ENCODE peak calls at places on chromosome 2, in eight cellular contexts. One of them, this sample, is unnamed.

GRCh38 chr2:160213511-160213910 is 13.4 kb upstream of the ITGB6 start:
- DNase-seq in activated CD8-positive, alpha-beta T cell treated with anti-CD3 and anti-CD28 coated beads, Interleukin-2, amount 10 ng/mL, durations not matched to agents 7 days and 5 days: no peak
- DNase-seq in NCI-H146: no peak
- DNase-seq in activated T-helper 1 cell treated with Interleukin-2 at 50 U/mL for 16 hours: no peak
- DNase-seq in stimulated activated CD4-positive, alpha-beta T cell treated with anti-CD3 and anti-CD28 coated beads, TNF-alpha, amount 100 ng/mL, for 4 hours: no peak
- DNase-seq in hippocampal formation: no peak
- DNase-seq in SW480: no peak
- DNase-seq in heart right ventricle: no peak
- DNase-seq in this sample: no peak

GRCh38 chr2:176650101-176650500 is 380.9 kb downstream of the MTX2 start:
- DNase-seq in activated CD8-positive, alpha-beta T cell treated with anti-CD3 and anti-CD28 coated beads, Interleukin-2, amount 10 ng/mL, durations not matched to agents 7 days and 5 days: no peak
- DNase-seq in stimulated activated CD4-positive, alpha-beta T cell treated with anti-CD3 and anti-CD28 coated beads, TNF-alpha, amount 100 ng/mL, for 4 hours: no peak
- DNase-seq in hippocampal formation: no peak
- DNase-seq in heart right ventricle: no peak
- DNase-seq in SW480: no peak
- DNase-seq in activated T-helper 1 cell treated with Interleukin-2 at 50 U/mL for 16 hours: no peak
- DNase-seq in NCI-H146: no peak
- DNase-seq in this sample: no peak

GRCh38 chr2:215022418-215022817 is 116.0 kb downstream of the ABCA12 start:
- DNase-seq in stimulated activated CD4-positive, alpha-beta T cell treated with anti-CD3 and anti-CD28 coated beads, TNF-alpha, amount 100 ng/mL, for 4 hours: no peak
- DNase-seq in activated T-helper 1 cell treated with Interleukin-2 at 50 U/mL for 16 hours: no peak
- DNase-seq in hippocampal formation: no peak
- DNase-seq in NCI-H146: no peak
- DNase-seq in activated CD8-positive, alpha-beta T cell treated with anti-CD3 and anti-CD28 coated beads, Interleukin-2, amount 10 ng/mL, durations not matched to agents 7 days and 5 days: no peak
- DNase-seq in heart right ventricle: no peak
- DNase-seq in SW480: no peak
- DNase-seq in this sample: no peak

GRCh38 chr2:31660812-31661335 is 80.1 kb upstream of the SRD5A2 start:
- DNase-seq in activated CD8-positive, alpha-beta T cell treated with anti-CD3 and anti-CD28 coated beads, Interleukin-2, amount 10 ng/mL, durations not matched to agents 7 days and 5 days: no peak
- DNase-seq in SW480: no peak
- DNase-seq in activated T-helper 1 cell treated with Interleukin-2 at 50 U/mL for 16 hours: no peak
- DNase-seq in stimulated activated CD4-positive, alpha-beta T cell treated with anti-CD3 and anti-CD28 coated beads, TNF-alpha, amount 100 ng/mL, for 4 hours: no peak
- DNase-seq in NCI-H146: no peak
- DNase-seq in heart right ventricle: no peak
- DNase-seq in hippocampal formation: no peak
- DNase-seq in this sample: no peak

GRCh38 chr2:224442092-224442999 is 40.4 kb upstream of the FAM124B start:
- DNase-seq in heart right ventricle: no peak
- DNase-seq in activated CD8-positive, alpha-beta T cell treated with anti-CD3 and anti-CD28 coated beads, Interleukin-2, amount 10 ng/mL, durations not matched to agents 7 days and 5 days: peak
- DNase-seq in hippocampal formation: no peak
- DNase-seq in stimulated activated CD4-positive, alpha-beta T cell treated with anti-CD3 and anti-CD28 coated beads, TNF-alpha, amount 100 ng/mL, for 4 hours: no peak
- DNase-seq in NCI-H146: no peak
- DNase-seq in activated T-helper 1 cell treated with Interleukin-2 at 50 U/mL for 16 hours: no peak
- DNase-seq in SW480: no peak
- DNase-seq in this sample: no peak

GRCh38 chr2:18159899-18160298 is 281.4 kb downstream of the KCNS3 start:
- DNase-seq in NCI-H146: no peak
- DNase-seq in hippocampal formation: no peak
- DNase-seq in SW480: no peak
- DNase-seq in heart right ventricle: peak
- DNase-seq in activated T-helper 1 cell treated with Interleukin-2 at 50 U/mL for 16 hours: no peak
- DNase-seq in stimulated activated CD4-positive, alpha-beta T cell treated with anti-CD3 and anti-CD28 coated beads, TNF-alpha, amount 100 ng/mL, for 4 hours: no peak
- DNase-seq in activated CD8-positive, alpha-beta T cell treated with anti-CD3 and anti-CD28 coated beads, Interleukin-2, amount 10 ng/mL, durations not matched to agents 7 days and 5 days: no peak
- DNase-seq in this sample: no peak

GRCh38 chr2:70214958-70215357 is 24.1 kb upstream of the C2orf42 start:
- DNase-seq in activated T-helper 1 cell treated with Interleukin-2 at 50 U/mL for 16 hours: no peak
- DNase-seq in heart right ventricle: no peak
- DNase-seq in activated CD8-positive, alpha-beta T cell treated with anti-CD3 and anti-CD28 coated beads, Interleukin-2, amount 10 ng/mL, durations not matched to agents 7 days and 5 days: no peak
- DNase-seq in stimulated activated CD4-positive, alpha-beta T cell treated with anti-CD3 and anti-CD28 coated beads, TNF-alpha, amount 100 ng/mL, for 4 hours: no peak
- DNase-seq in NCI-H146: no peak
- DNase-seq in hippocampal formation: no peak
- DNase-seq in SW480: no peak
- DNase-seq in this sample: no peak

GRCh38 chr2:230748087-230748486 is 35.4 kb downstream of the CAB39 start:
- DNase-seq in stimulated activated CD4-positive, alpha-beta T cell treated with anti-CD3 and anti-CD28 coated beads, TNF-alpha, amount 100 ng/mL, for 4 hours: no peak
- DNase-seq in activated CD8-positive, alpha-beta T cell treated with anti-CD3 and anti-CD28 coated beads, Interleukin-2, amount 10 ng/mL, durations not matched to agents 7 days and 5 days: no peak
- DNase-seq in activated T-helper 1 cell treated with Interleukin-2 at 50 U/mL for 16 hours: no peak
- DNase-seq in hippocampal formation: no peak
- DNase-seq in SW480: no peak
- DNase-seq in heart right ventricle: no peak
- DNase-seq in NCI-H146: no peak
- DNase-seq in this sample: no peak

GRCh38 chr2:86249843-86250402 is 50.7 kb downstream of the MRPL35 start:
- DNase-seq in NCI-H146: peak
- DNase-seq in stimulated activated CD4-positive, alpha-beta T cell treated with anti-CD3 and anti-CD28 coated beads, TNF-alpha, amount 100 ng/mL, for 4 hours: no peak
- DNase-seq in SW480: no peak
- DNase-seq in hippocampal formation: no peak
- DNase-seq in activated CD8-positive, alpha-beta T cell treated with anti-CD3 and anti-CD28 coated beads, Interleukin-2, amount 10 ng/mL, durations not matched to agents 7 days and 5 days: no peak
- DNase-seq in heart right ventricle: no peak
- DNase-seq in activated T-helper 1 cell treated with Interleukin-2 at 50 U/mL for 16 hours: no peak
- DNase-seq in this sample: no peak

GRCh38 chr2:219230201-219230540 is 565 bp downstream of the ANKZF1 start:
- DNase-seq in hippocampal formation: no peak
- DNase-seq in activated CD8-positive, alpha-beta T cell treated with anti-CD3 and anti-CD28 coated beads, Interleukin-2, amount 10 ng/mL, durations not matched to agents 7 days and 5 days: peak
- DNase-seq in NCI-H146: peak
- DNase-seq in SW480: peak
- DNase-seq in activated T-helper 1 cell treated with Interleukin-2 at 50 U/mL for 16 hours: no peak
- DNase-seq in stimulated activated CD4-positive, alpha-beta T cell treated with anti-CD3 and anti-CD28 coated beads, TNF-alpha, amount 100 ng/mL, for 4 hours: no peak
- DNase-seq in heart right ventricle: no peak
- DNase-seq in this sample: peak

GRCh38 chr2:129347486-129348217 is 631.8 kb upstream of the RAB6C start:
- DNase-seq in stimulated activated CD4-positive, alpha-beta T cell treated with anti-CD3 and anti-CD28 coated beads, TNF-alpha, amount 100 ng/mL, for 4 hours: no peak
- DNase-seq in heart right ventricle: peak
- DNase-seq in activated CD8-positive, alpha-beta T cell treated with anti-CD3 and anti-CD28 coated beads, Interleukin-2, amount 10 ng/mL, durations not matched to agents 7 days and 5 days: no peak
- DNase-seq in NCI-H146: no peak
- DNase-seq in SW480: no peak
- DNase-seq in activated T-helper 1 cell treated with Interleukin-2 at 50 U/mL for 16 hours: no peak
- DNase-seq in hippocampal formation: peak
- DNase-seq in this sample: no peak

GRCh38 chr2:101307950-101308431 is 510 bp downstream of the RNF149 start:
- DNase-seq in activated T-helper 1 cell treated with Interleukin-2 at 50 U/mL for 16 hours: no peak
- DNase-seq in hippocampal formation: no peak
- DNase-seq in SW480: no peak
- DNase-seq in NCI-H146: peak
- DNase-seq in heart right ventricle: peak
- DNase-seq in stimulated activated CD4-positive, alpha-beta T cell treated with anti-CD3 and anti-CD28 coated beads, TNF-alpha, amount 100 ng/mL, for 4 hours: peak
- DNase-seq in activated CD8-positive, alpha-beta T cell treated with anti-CD3 and anti-CD28 coated beads, Interleukin-2, amount 10 ng/mL, durations not matched to agents 7 days and 5 days: peak
- DNase-seq in this sample: no peak

GRCh38 chr2:61952291-61952690 is 46.8 kb downstream of the COMMD1 start:
- DNase-seq in NCI-H146: no peak
- DNase-seq in SW480: no peak
- DNase-seq in hippocampal formation: no peak
- DNase-seq in activated T-helper 1 cell treated with Interleukin-2 at 50 U/mL for 16 hours: no peak
- DNase-seq in heart right ventricle: no peak
- DNase-seq in stimulated activated CD4-positive, alpha-beta T cell treated with anti-CD3 and anti-CD28 coated beads, TNF-alpha, amount 100 ng/mL, for 4 hours: no peak
- DNase-seq in activated CD8-positive, alpha-beta T cell treated with anti-CD3 and anti-CD28 coated beads, Interleukin-2, amount 10 ng/mL, durations not matched to agents 7 days and 5 days: no peak
- DNase-seq in this sample: no peak

GRCh38 chr2:118090387-118091139 is 2.3 kb downstream of the INSIG2 start:
- DNase-seq in NCI-H146: no peak
- DNase-seq in activated T-helper 1 cell treated with Interleukin-2 at 50 U/mL for 16 hours: no peak
- DNase-seq in activated CD8-positive, alpha-beta T cell treated with anti-CD3 and anti-CD28 coated beads, Interleukin-2, amount 10 ng/mL, durations not matched to agents 7 days and 5 days: no peak
- DNase-seq in SW480: no peak
- DNase-seq in heart right ventricle: no peak
- DNase-seq in stimulated activated CD4-positive, alpha-beta T cell treated with anti-CD3 and anti-CD28 coated beads, TNF-alpha, amount 100 ng/mL, for 4 hours: no peak
- DNase-seq in hippocampal formation: no peak
- DNase-seq in this sample: no peak

GRCh38 chr2:75186829-75187228 is 12.5 kb downstream of the TACR1 start:
- DNase-seq in NCI-H146: no peak
- DNase-seq in hippocampal formation: no peak
- DNase-seq in heart right ventricle: no peak
- DNase-seq in activated CD8-positive, alpha-beta T cell treated with anti-CD3 and anti-CD28 coated beads, Interleukin-2, amount 10 ng/mL, durations not matched to agents 7 days and 5 days: no peak
- DNase-seq in SW480: no peak
- DNase-seq in activated T-helper 1 cell treated with Interleukin-2 at 50 U/mL for 16 hours: no peak
- DNase-seq in stimulated activated CD4-positive, alpha-beta T cell treated with anti-CD3 and anti-CD28 coated beads, TNF-alpha, amount 100 ng/mL, for 4 hours: no peak
- DNase-seq in this sample: no peak

GRCh38 chr2:65108778-65109177 is 21.1 kb downstream of the RAB1A start:
- DNase-seq in NCI-H146: no peak
- DNase-seq in hippocampal formation: no peak
- DNase-seq in activated CD8-positive, alpha-beta T cell treated with anti-CD3 and anti-CD28 coated beads, Interleukin-2, amount 10 ng/mL, durations not matched to agents 7 days and 5 days: no peak
- DNase-seq in heart right ventricle: no peak
- DNase-seq in stimulated activated CD4-positive, alpha-beta T cell treated with anti-CD3 and anti-CD28 coated beads, TNF-alpha, amount 100 ng/mL, for 4 hours: no peak
- DNase-seq in activated T-helper 1 cell treated with Interleukin-2 at 50 U/mL for 16 hours: no peak
- DNase-seq in SW480: no peak
- DNase-seq in this sample: no peak

GRCh38 chr2:109421101-109421500 is 192.7 kb downstream of the SEPTIN10 start:
- DNase-seq in NCI-H146: no peak
- DNase-seq in stimulated activated CD4-positive, alpha-beta T cell treated with anti-CD3 and anti-CD28 coated beads, TNF-alpha, amount 100 ng/mL, for 4 hours: no peak
- DNase-seq in heart right ventricle: no peak
- DNase-seq in activated T-helper 1 cell treated with Interleukin-2 at 50 U/mL for 16 hours: no peak
- DNase-seq in SW480: no peak
- DNase-seq in hippocampal formation: no peak
- DNase-seq in activated CD8-positive, alpha-beta T cell treated with anti-CD3 and anti-CD28 coated beads, Interleukin-2, amount 10 ng/mL, durations not matched to agents 7 days and 5 days: no peak
- DNase-seq in this sample: no peak

GRCh38 chr2:174510583-174511189 is 23.9 kb upstream of the GPR155 start:
- DNase-seq in SW480: no peak
- DNase-seq in NCI-H146: peak
- DNase-seq in activated T-helper 1 cell treated with Interleukin-2 at 50 U/mL for 16 hours: no peak
- DNase-seq in hippocampal formation: no peak
- DNase-seq in heart right ventricle: no peak
- DNase-seq in stimulated activated CD4-positive, alpha-beta T cell treated with anti-CD3 and anti-CD28 coated beads, TNF-alpha, amount 100 ng/mL, for 4 hours: no peak
- DNase-seq in activated CD8-positive, alpha-beta T cell treated with anti-CD3 and anti-CD28 coated beads, Interleukin-2, amount 10 ng/mL, durations not matched to agents 7 days and 5 days: no peak
- DNase-seq in this sample: no peak

GRCh38 chr2:196275646-196276352 is 104.4 kb upstream of the STK17B start:
- DNase-seq in stimulated activated CD4-positive, alpha-beta T cell treated with anti-CD3 and anti-CD28 coated beads, TNF-alpha, amount 100 ng/mL, for 4 hours: no peak
- DNase-seq in activated T-helper 1 cell treated with Interleukin-2 at 50 U/mL for 16 hours: no peak
- DNase-seq in heart right ventricle: no peak
- DNase-seq in SW480: peak
- DNase-seq in hippocampal formation: no peak
- DNase-seq in NCI-H146: peak
- DNase-seq in activated CD8-positive, alpha-beta T cell treated with anti-CD3 and anti-CD28 coated beads, Interleukin-2, amount 10 ng/mL, durations not matched to agents 7 days and 5 days: no peak
- DNase-seq in this sample: peak

GRCh38 chr2:164073053-164073757 is 337.4 kb upstream of the FIGN start:
- DNase-seq in activated T-helper 1 cell treated with Interleukin-2 at 50 U/mL for 16 hours: no peak
- DNase-seq in SW480: no peak
- DNase-seq in stimulated activated CD4-positive, alpha-beta T cell treated with anti-CD3 and anti-CD28 coated beads, TNF-alpha, amount 100 ng/mL, for 4 hours: no peak
- DNase-seq in heart right ventricle: no peak
- DNase-seq in hippocampal formation: no peak
- DNase-seq in activated CD8-positive, alpha-beta T cell treated with anti-CD3 and anti-CD28 coated beads, Interleukin-2, amount 10 ng/mL, durations not matched to agents 7 days and 5 days: no peak
- DNase-seq in NCI-H146: no peak
- DNase-seq in this sample: no peak

GRCh38 chr2:141035846-141036420 is 1094.9 kb downstream of the LRP1B start:
- DNase-seq in heart right ventricle: no peak
- DNase-seq in activated T-helper 1 cell treated with Interleukin-2 at 50 U/mL for 16 hours: no peak
- DNase-seq in SW480: no peak
- DNase-seq in hippocampal formation: no peak
- DNase-seq in activated CD8-positive, alpha-beta T cell treated with anti-CD3 and anti-CD28 coated beads, Interleukin-2, amount 10 ng/mL, durations not matched to agents 7 days and 5 days: no peak
- DNase-seq in NCI-H146: no peak
- DNase-seq in stimulated activated CD4-positive, alpha-beta T cell treated with anti-CD3 and anti-CD28 coated beads, TNF-alpha, amount 100 ng/mL, for 4 hours: no peak
- DNase-seq in this sample: no peak

This sample was measured in LoVo.